ENCODE peak calls at places on chromosome 21, in eight cellular contexts. Y is transverse colon; G is HL-60; H is Peyer's patch; C is fibroblast of lung; X is bronchial epithelial cell; M is CD4-positive, alpha-beta T cell; I is esophagus squamous epithelium. N is an unnamed sample.

GRCh38 chr21:25329227-25329626 is 278.1 kb downstream of the MRPL39 start:
- DNase-seq in Y (no peak), M (no peak), C (peak; percentile 78), H (no peak), X (peak; percentile 75), G (no peak), I (no peak), N (peak; percentile 60)

GRCh38 chr21:41799763-41800162 is 32.9 kb upstream of the RIPK4 start:
- DNase-seq in M (no peak), C (no peak), I (no peak), G (no peak), X (no peak), Y (no peak), H (no peak), N (no peak)

GRCh38 chr21:40507978-40508377 is 339.0 kb downstream of the DSCAM start:
- DNase-seq in I (no peak), C (peak; percentile 0), X (peak; percentile 88), Y (no peak), M (no peak), H (no peak), G (no peak), N (no peak)

GRCh38 chr21:37071561-37072238 is 1.2 kb downstream of the PIGP start:
- DNase-seq in C (peak; percentile 89), H (no peak), Y (peak; percentile 64), M (no peak), I (no peak), X (peak; percentile 63), G (no peak), N (peak; percentile 1)

GRCh38 chr21:21213297-21213696 is 215.1 kb downstream of the NCAM2 start:
- DNase-seq in G (no peak), H (no peak), X (no peak), C (peak; percentile 26), M (no peak), I (no peak), Y (no peak), N (no peak)

GRCh38 chr21:46376856-46377453 is 53.0 kb downstream of the PCNT start:
- DNase-seq in G (no peak), I (no peak), C (no peak), H (no peak), M (no peak), X (no peak), Y (no peak), N (no peak)

GRCh38 chr21:21200103-21200938 is 202.1 kb downstream of the NCAM2 start:
- DNase-seq in I (no peak), G (no peak), Y (peak; percentile 27), M (no peak), C (peak; percentile 98), H (peak; percentile 20), X (peak; percentile 83), N (no peak)

GRCh38 chr21:36854391-36854790 is 112.1 kb downstream of the HLCS start:
- DNase-seq in I (no peak), H (no peak), M (no peak), G (peak; percentile 3), C (peak; percentile 43), X (peak; percentile 28), Y (peak; percentile 25), N (peak; percentile 64)

GRCh38 chr21:26171310-26172100 is 935 bp upstream of the APP start:
- DNase-seq in H (no peak), Y (no peak), X (no peak), I (no peak), M (no peak), G (no peak), C (no peak), N (no peak)

GRCh38 chr21:40386301-40386911 is 460.6 kb downstream of the DSCAM start:
- DNase-seq in G (no peak), I (no peak), Y (peak; percentile 34), M (no peak), H (no peak), X (peak; percentile 18), C (no peak), N (peak; percentile 2)

GRCh38 chr21:36428789-36429671 is 43.8 kb downstream of the CHAF1B start:
- DNase-seq in X (no peak), Y (no peak), G (no peak), H (no peak), M (no peak), C (peak; percentile 14), I (no peak), N (no peak)

GRCh38 chr21:27225142-27225541 is 258.3 kb upstream of the ADAMTS5 start:
- DNase-seq in H (no peak), M (no peak), X (no peak), C (peak; percentile 50), I (no peak), G (no peak), Y (no peak), N (no peak)

GRCh38 chr21:30408782-30409494 is 13.1 kb downstream of the KRTAP13-1 start:
- DNase-seq in X (peak; percentile 87), G (peak; percentile 15), Y (peak; percentile 54), M (no peak), I (no peak), C (peak; percentile 5), H (no peak), N (peak; percentile 83)

GRCh38 chr21:41850085-41850484 is 29.1 kb downstream of the PRDM15 start:
- DNase-seq in G (no peak), I (no peak), M (no peak), H (no peak), C (no peak), X (no peak), Y (no peak), N (no peak)

GRCh38 chr21:37204580-37204979 is 62.6 kb downstream of the VPS26C start:
- DNase-seq in H (no peak), Y (no peak), X (no peak), G (no peak), C (no peak), M (no peak), I (no peak), N (peak; percentile 38)

GRCh38 chr21:42195378-42196031 is 23.4 kb upstream of the ABCG1 start:
- DNase-seq in G (peak; percentile 64), M (no peak), X (peak; percentile 50), C (peak; percentile 87), H (no peak), I (no peak), Y (peak; percentile 44), N (no peak)

GRCh38 chr21:35127851-35128250 is 78.7 kb upstream of the RUNX1 start:
- DNase-seq in G (no peak), Y (no peak), M (no peak), I (no peak), X (no peak), H (no peak), C (no peak), N (no peak)

GRCh38 chr21:41761211-41762181 is 5.4 kb downstream of the RIPK4 start:
- DNase-seq in I (no peak), Y (no peak), H (no peak), X (peak; percentile 63), G (peak; percentile 24), C (no peak), M (no peak), N (peak; percentile 34)

GRCh38 chr21:41957991-41958766 is 4.4 kb upstream of the C2CD2 start:
- DNase-seq in G (no peak), Y (peak; percentile 61), C (peak; percentile 93), I (no peak), M (no peak), X (peak; percentile 74), H (no peak), N (peak; percentile 94)

GRCh38 chr21:35046880-35047229 is 2.2 kb downstream of the RUNX1 start:
- DNase-seq in C (no peak), Y (no peak), X (no peak), M (no peak), G (no peak), H (no peak), I (no peak), N (no peak)

GRCh38 chr21:36761685-36762084 is 62.8 kb downstream of the SIM2 start:
- DNase-seq in I (no peak), C (no peak), G (no peak), Y (no peak), H (no peak), M (no peak), X (no peak), N (no peak)

GRCh38 chr21:43929217-43929971 is 64.4 kb downstream of the AGPAT3 start:
- DNase-seq in G (no peak), Y (no peak), C (no peak), H (no peak), X (no peak), I (no peak), M (no peak), N (no peak)
- TF ChIP-seq CTCF in G (no peak), Y (peak; percentile 13), C (no peak), H (no peak), X (no peak), I (no peak), M (no peak), N (no peak)

GRCh38 chr21:45356251-45356650 is 48.7 kb upstream of the COL18A1 start:
- DNase-seq in G (no peak), C (no peak), Y (no peak), H (no peak), I (no peak), M (no peak), X (no peak), N (no peak)
- H3K27me3 ChIP-seq in G (peaks cover 9% of the 10 kb centered on the region), C (no peaks in the 10 kb centered on the region), Y (no peaks in the 10 kb centered on the region), H (no peaks in the 10 kb centered on the region), I (peaks cover 11% of the 10 kb centered on the region), M (no peaks in the 10 kb centered on the region), X (peaks cover 3% of the 10 kb centered on the region), N (no peaks in the 10 kb centered on the region)

GRCh38 chr21:29343517-29343916 is 44.8 kb downstream of the BACH1 start:
- DNase-seq in Y (no peak), C (peak; percentile 71), X (no peak), M (no peak), I (no peak), G (no peak), H (no peak), N (no peak)

GRCh38 chr21:29338256-29338655 is 39.5 kb downstream of the BACH1 start:
- DNase-seq in M (no peak), X (no peak), Y (no peak), C (no peak), G (no peak), I (no peak), H (no peak), N (no peak)

GRCh38 chr21:29340228-29340627 is 41.5 kb downstream of the BACH1 start:
- DNase-seq in I (no peak), C (peak; percentile 59), G (no peak), X (no peak), M (no peak), Y (no peak), H (no peak), N (no peak)

GRCh38 chr21:29346281-29346680 is 47.6 kb downstream of the BACH1 start:
- DNase-seq in Y (no peak), I (no peak), H (no peak), X (no peak), G (no peak), M (no peak), C (no peak), N (no peak)

GRCh38 chr21:29342394-29342957 is 43.8 kb downstream of the BACH1 start:
- DNase-seq in X (peak; percentile 95), I (no peak), M (no peak), Y (peak; percentile 24), G (no peak), C (peak; percentile 99), H (no peak), N (no peak)
- TF ChIP-seq CTCF in X (no peak), I (no peak), M (no peak), Y (no peak), G (no peak), C (no peak), H (no peak), N (no peak)

DNA sequence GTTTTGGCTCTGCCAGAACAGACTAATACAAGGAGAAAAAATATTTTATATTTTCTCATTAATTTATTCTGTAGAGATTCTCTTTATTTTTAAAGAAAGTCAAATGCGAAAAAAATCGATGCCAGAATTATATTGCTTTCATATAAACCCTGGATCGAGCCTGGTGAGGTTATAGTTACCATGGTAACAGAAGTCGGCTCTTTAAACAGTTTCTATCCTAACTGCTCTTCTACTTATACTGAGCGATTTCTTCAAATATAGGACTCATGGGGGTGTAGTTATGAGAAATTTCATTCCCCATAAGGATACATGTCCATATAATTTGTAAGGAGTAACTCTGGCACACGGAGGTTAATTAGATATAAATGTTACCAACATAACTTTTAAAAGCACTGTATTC is 973.5 kb upstream of the NCAM2 start:
- DNase-seq in C (no peak), G (no peak), H (no peak), X (no peak), Y (no peak), M (no peak), I (no peak), N (no peak)
- H3K27me3 ChIP-seq in C (no peaks in the 10 kb centered on the region), G (no peaks in the 10 kb centered on the region), H (no peaks in the 10 kb centered on the region), X (no peaks in the 10 kb centered on the region), Y (no peaks in the 10 kb centered on the region), M (no peaks in the 10 kb centered on the region), I (no peaks in the 10 kb centered on the region), N (no peaks in the 10 kb centered on the region)